ENCODE peak calls at places on chromosomes 3 and 15, in seven cellular contexts. C is IMR-90, Q is caudate nucleus, E is MM.1S, V is tibial artery, D is neuronal stem cell, H is adrenal gland. A is an unnamed sample.

GRCh38 chr15:60844431-60845174 is 365.7 kb upstream of the ICE2 start:
- DNase-seq in C (no peak), Q (no peak), E (no peak), V (no peak), D (no peak), H (no peak), A (no peak)

GRCh38 chr15:44298878-44299277 is 10.4 kb downstream of the GOLM2 start:
- DNase-seq in C (no peak), Q (no peak), E (no peak), V (no peak), D (no peak), H (no peak), A (no peak)

GRCh38 chr15:101019351-101019750 is 100.2 kb downstream of the LRRK1 start:
- DNase-seq in C (no peak), Q (no peak), E (no peak), V (no peak), D (no peak), H (peak; percentile 6), A (no peak)

GRCh38 chr3:124397088-124397487 is 333.2 kb upstream of the UMPS start:
- DNase-seq in C (no peak), Q (no peak), E (no peak), V (no peak), D (no peak), H (no peak), A (no peak)

GRCh38 chr3:157248590-157249425 is 88.9 kb upstream of the CCNL1 start:
- DNase-seq in C (peak; percentile 94), Q (no peak), E (peak; percentile 57), V (no peak), D (peak; percentile 26), H (peak; percentile 46), A (peak; percentile 3)

GRCh38 chr3:63096248-63097058 is 181.7 kb upstream of the SYNPR start:
- DNase-seq in C (no peak), Q (no peak), E (no peak), V (no peak), D (no peak), H (no peak), A (no peak)

GRCh38 chr3:24355806-24356205 is 138.8 kb downstream of the THRB start:
- DNase-seq in C (no peak), Q (no peak), E (no peak), V (no peak), D (no peak), H (no peak), A (no peak)

GRCh38 chr15:35603298-35603697 is 57.3 kb upstream of the DPH6 start:
- DNase-seq in C (peak; percentile 88), Q (no peak), E (no peak), V (no peak), D (no peak), H (no peak), A (no peak)

DNA sequence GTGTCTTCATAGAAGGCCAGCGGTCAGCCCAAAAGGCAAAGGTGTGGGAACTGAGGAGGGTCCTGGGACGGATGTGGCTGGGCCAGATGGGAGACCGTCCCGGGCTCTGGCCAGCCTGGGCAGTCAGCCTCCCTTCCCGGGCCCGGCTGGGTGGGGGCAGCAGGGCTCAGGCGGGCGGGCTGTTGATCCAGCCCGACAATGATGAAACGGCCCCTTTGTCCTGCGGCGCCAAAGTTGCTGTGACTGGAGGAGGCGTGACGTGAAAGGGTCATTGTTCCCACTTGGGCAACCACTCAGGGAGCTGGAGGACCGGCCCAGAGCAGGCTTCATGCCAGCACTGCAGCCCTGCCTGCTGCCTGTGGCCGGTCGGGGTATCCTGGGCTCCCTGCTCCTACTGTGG is 16.5 kb downstream of the DUSP7 start:
- DNase-seq in C (no peak), Q (peak; percentile 87), E (no peak), V (peak; percentile 67), D (no peak), H (no peak), A (peak; percentile 98)
- H3K27ac ChIP-seq in C (no peak overlapping the region), Q (peak overlapping the region; percentile 97), E (no peak overlapping the region), V (no peak overlapping the region), D (no peak overlapping the region), H (no peak overlapping the region), A (peak overlapping the region; percentile 100)

GRCh38 chr3:195116393-195117185 is 154.4 kb downstream of the XXYLT1 start:
- DNase-seq in C (no peak), Q (no peak), E (no peak), V (no peak), D (no peak), H (no peak), A (no peak)

GRCh38 chr3:195120199-195120556 is 150.8 kb downstream of the XXYLT1 start:
- DNase-seq in C (no peak), Q (no peak), E (no peak), V (no peak), D (no peak), H (no peak), A (no peak)

GRCh38 chr3:195118671-195119070 is 152.3 kb downstream of the XXYLT1 start:
- DNase-seq in C (no peak), Q (no peak), E (no peak), V (no peak), D (no peak), H (no peak), A (no peak)

GRCh38 chr3:195119461-195120198 is 151.3 kb downstream of the XXYLT1 start:
- DNase-seq in C (peak; percentile 86), Q (no peak), E (no peak), V (no peak), D (peak; percentile 54), H (no peak), A (no peak)

GRCh38 chr3:195117978-195118581 is 152.9 kb downstream of the XXYLT1 start:
- DNase-seq in C (peak; percentile 25), Q (no peak), E (no peak), V (no peak), D (no peak), H (no peak), A (no peak)
- H3K27ac ChIP-seq in C (peak overlapping the region; percentile 48), Q (no peak overlapping the region), E (no peak overlapping the region), V (no peak overlapping the region), D (no peak overlapping the region), H (no peak overlapping the region), A (no peak overlapping the region)

DNA sequence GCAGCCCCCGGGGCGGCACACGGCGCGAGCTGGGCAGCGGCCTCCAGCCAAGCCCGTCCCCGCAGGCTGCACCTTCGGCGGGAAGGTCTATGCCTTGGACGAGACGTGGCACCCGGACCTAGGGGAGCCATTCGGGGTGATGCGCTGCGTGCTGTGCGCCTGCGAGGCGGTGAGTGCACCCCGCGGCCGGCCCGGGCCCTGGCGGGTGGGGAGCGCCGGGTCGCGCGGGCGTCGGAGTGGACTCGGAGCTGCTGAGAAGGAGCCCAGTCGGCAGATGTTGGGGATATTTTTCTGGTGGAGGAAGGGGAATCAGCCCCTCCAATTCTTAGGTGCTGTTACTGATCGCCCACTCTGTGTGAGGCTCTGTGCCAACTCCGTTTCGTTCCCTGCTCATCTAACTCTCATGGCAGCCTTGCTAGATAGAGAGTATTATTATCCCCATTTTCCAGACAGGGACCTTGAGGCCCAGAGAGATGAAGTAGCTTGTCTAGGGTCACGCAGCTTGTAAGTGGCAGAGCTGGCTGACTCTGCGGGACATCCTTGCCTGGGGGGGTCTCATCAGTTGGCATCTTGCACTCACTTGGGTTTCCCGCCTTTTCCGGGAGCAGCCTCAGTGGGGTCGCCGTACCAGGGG is 890 bp downstream of the CHRD start:
- DNase-seq in C (no peak), Q (no peak), E (no peak), V (no peak), D (no peak), H (no peak), A (no peak)
- H3K27ac ChIP-seq in C (no peak overlapping the region), Q (no peak overlapping the region), E (no peak overlapping the region), V (peak overlapping the region; percentile 72), D (no peak overlapping the region), H (no peak overlapping the region), A (no peak overlapping the region)

GRCh38 chr15:88912500-88912921 is 668 bp downstream of the MFGE8 start:
- DNase-seq in C (no peak), Q (no peak), E (no peak), V (no peak), D (no peak), H (no peak), A (no peak)
- H3K27ac ChIP-seq in C (peak overlapping the region; percentile 83), Q (peak overlapping the region; percentile 72), E (no peak overlapping the region), V (peak overlapping the region; percentile 95), D (peak overlapping the region; percentile 68), H (peak overlapping the region; percentile 34), A (peak overlapping the region; percentile 67)

GRCh38 chr3:187947927-187948682 is 202.8 kb upstream of the BCL6 start:
- DNase-seq in C (no peak), Q (no peak), E (no peak), V (no peak), D (no peak), H (no peak), A (no peak)
- H3K27ac ChIP-seq in C (no peak overlapping the region), Q (no peak overlapping the region), E (no peak overlapping the region), V (no peak overlapping the region), D (no peak overlapping the region), H (no peak overlapping the region), A (no peak overlapping the region)

GRCh38 chr15:88658972-88659931 is 20.4 kb downstream of the ISG20 start:
- DNase-seq in C (peak; percentile 73), Q (no peak), E (no peak), V (peak; percentile 37), D (no peak), H (no peak), A (peak; percentile 44)
- H3K27ac ChIP-seq in C (peak overlapping the region; percentile 7), Q (no peak overlapping the region), E (no peak overlapping the region), V (peak overlapping the region; percentile 29), D (no peak overlapping the region), H (no peak overlapping the region), A (peak overlapping the region; percentile 31)